ENCODE peak calls at places on chromosome 17, in four cellular contexts. One of them, this sample, is unnamed.

GRCh38 chr17:37067555-37068111 is 118.9 kb downstream of the AATF start:
- DNase-seq in trophoblast cell: peak; percentile 83
- DNase-seq in HEK293T: no peak
- DNase-seq in M059J: peak; percentile 89
- DNase-seq in this sample: peak; percentile 13

GRCh38 chr17:6492892-6493674 is 48.8 kb downstream of the PIMREG start:
- DNase-seq in M059J: no peak
- DNase-seq in HEK293T: no peak
- DNase-seq in trophoblast cell: no peak
- DNase-seq in this sample: no peak

GRCh38 chr17:64200080-64201042 is 62.7 kb downstream of the TEX2 start:
- DNase-seq in trophoblast cell: peak; percentile 25
- DNase-seq in HEK293T: no peak
- DNase-seq in M059J: peak; percentile 9
- DNase-seq in this sample: no peak

GRCh38 chr17:70552230-70552981 is 383.1 kb downstream of the KCNJ2 start:
- DNase-seq in M059J: peak; percentile 44
- DNase-seq in HEK293T: peak; percentile 40
- DNase-seq in trophoblast cell: peak; percentile 72
- DNase-seq in this sample: peak; percentile 51

GRCh38 chr17:51056813-51057510 is 63.7 kb downstream of the SPAG9 start:
- DNase-seq in trophoblast cell: peak; percentile 50
- DNase-seq in M059J: peak; percentile 83
- DNase-seq in HEK293T: peak; percentile 34
- DNase-seq in this sample: peak; percentile 60

GRCh38 chr17:885971-886571 is 93.5 kb downstream of the NXN start:
- DNase-seq in M059J: no peak
- DNase-seq in HEK293T: no peak
- DNase-seq in trophoblast cell: no peak
- DNase-seq in this sample: no peak

GRCh38 chr17:75181608-75182318 is 996 bp downstream of the SUMO2 start:
- DNase-seq in HEK293T: no peak
- DNase-seq in trophoblast cell: no peak
- DNase-seq in M059J: peak; percentile 42
- DNase-seq in this sample: peak; percentile 53

GRCh38 chr17:19004601-19005441 is at the start of gene FAM83G:
- DNase-seq in HEK293T: peak; percentile 53
- DNase-seq in M059J: peak; percentile 84
- DNase-seq in trophoblast cell: peak; percentile 82
- DNase-seq in this sample: peak; percentile 79

GRCh38 chr17:41773190-41773588 is 13.3 kb downstream of the JUP start:
- DNase-seq in trophoblast cell: peak; percentile 81
- DNase-seq in M059J: peak; percentile 90
- DNase-seq in HEK293T: peak; percentile 47
- DNase-seq in this sample: no peak

GRCh38 chr17:69485126-69485724 is 70.7 kb downstream of the MAP2K6 start:
- DNase-seq in M059J: no peak
- DNase-seq in trophoblast cell: no peak
- DNase-seq in HEK293T: no peak
- DNase-seq in this sample: no peak

GRCh38 chr17:40317345-40317873 is 8.4 kb downstream of the RARA start:
- DNase-seq in trophoblast cell: peak; percentile 34
- DNase-seq in M059J: no peak
- DNase-seq in HEK293T: peak; percentile 23
- DNase-seq in this sample: peak; percentile 64

GRCh38 chr17:76682306-76682705 is 28.5 kb downstream of the MXRA7 start:
- DNase-seq in M059J: no peak
- DNase-seq in HEK293T: no peak
- DNase-seq in trophoblast cell: no peak
- DNase-seq in this sample: no peak

GRCh38 chr17:4008496-4009163 is 44.4 kb upstream of the ATP2A3 start:
- DNase-seq in HEK293T: no peak
- DNase-seq in M059J: no peak
- DNase-seq in trophoblast cell: no peak
- DNase-seq in this sample: no peak

GRCh38 chr17:12859520-12859919 is 70.2 kb downstream of the ARHGAP44 start:
- DNase-seq in M059J: peak; percentile 64
- DNase-seq in HEK293T: no peak
- DNase-seq in trophoblast cell: no peak
- DNase-seq in this sample: no peak

GRCh38 chr17:64399071-64399766 is 8.6 kb upstream of the PECAM1 start:
- DNase-seq in M059J: peak; percentile 72
- DNase-seq in HEK293T: no peak
- DNase-seq in trophoblast cell: peak; percentile 62
- DNase-seq in this sample: no peak

GRCh38 chr17:43814026-43814425 is 18.9 kb downstream of the MPP3 start:
- DNase-seq in HEK293T: no peak
- DNase-seq in M059J: no peak
- DNase-seq in trophoblast cell: no peak
- DNase-seq in this sample: no peak

GRCh38 chr17:77817953-77818352 is 140.6 kb upstream of the TNRC6C start:
- DNase-seq in M059J: peak; percentile 48
- DNase-seq in trophoblast cell: no peak
- DNase-seq in HEK293T: no peak
- DNase-seq in this sample: no peak

GRCh38 chr17:44988256-44988942 is 20.3 kb upstream of the C1QL1 start:
- DNase-seq in HEK293T: no peak
- DNase-seq in trophoblast cell: no peak
- DNase-seq in M059J: no peak
- DNase-seq in this sample: no peak

GRCh38 chr17:8120520-8121443 is 2.5 kb upstream of the ALOXE3 start:
- DNase-seq in M059J: peak; percentile 82
- DNase-seq in trophoblast cell: peak; percentile 90
- DNase-seq in HEK293T: peak; percentile 66
- DNase-seq in this sample: peak; percentile 90

GRCh38 chr17:3890082-3890892 is 2.6 kb downstream of the CAMKK1 start:
- DNase-seq in trophoblast cell: peak; percentile 7
- DNase-seq in M059J: peak; percentile 89
- DNase-seq in HEK293T: no peak
- DNase-seq in this sample: no peak

GRCh38 chr17:79892457-79893236 is 53.4 kb upstream of the CBX4 start:
- DNase-seq in HEK293T: no peak
- DNase-seq in M059J: no peak
- DNase-seq in trophoblast cell: no peak
- DNase-seq in this sample: peak; percentile 97

GRCh38 chr17:1082579-1082978 is 85.7 kb downstream of the TIMM22 start:
- DNase-seq in M059J: peak; percentile 90
- DNase-seq in trophoblast cell: no peak
- DNase-seq in HEK293T: no peak
- DNase-seq in this sample: no peak

GRCh38 chr17:62809656-62810055 is 1.5 kb upstream of the MARCHF10 start:
- DNase-seq in M059J: no peak
- DNase-seq in trophoblast cell: peak; percentile 41
- DNase-seq in HEK293T: no peak
- DNase-seq in this sample: no peak

GRCh38 chr17:77704048-77704815 is 254.3 kb upstream of the TNRC6C start:
- DNase-seq in M059J: no peak
- DNase-seq in HEK293T: no peak
- DNase-seq in trophoblast cell: no peak
- DNase-seq in this sample: no peak

GRCh38 chr17:66939461-66940114 is 24.9 kb upstream of the CACNG4 start:
- DNase-seq in HEK293T: no peak
- DNase-seq in M059J: peak; percentile 54
- DNase-seq in trophoblast cell: no peak
- DNase-seq in this sample: no peak

GRCh38 chr17:11935734-11936406 is 61.4 kb downstream of the ZNF18 start:
- DNase-seq in HEK293T: peak; percentile 58
- DNase-seq in trophoblast cell: peak; percentile 64
- DNase-seq in M059J: peak; percentile 54
- DNase-seq in this sample: peak; percentile 43

GRCh38 chr17:80992077-80992947 is 671 bp downstream of the CHMP6 start:
- DNase-seq in HEK293T: no peak
- DNase-seq in trophoblast cell: peak; percentile 15
- DNase-seq in M059J: no peak
- DNase-seq in this sample: no peak

GRCh38 chr17:76405967-76406647 is 21.7 kb downstream of the SPHK1 start:
- DNase-seq in M059J: no peak
- DNase-seq in HEK293T: no peak
- DNase-seq in trophoblast cell: no peak
- DNase-seq in this sample: peak; percentile 84

GRCh38 chr17:80423536-80424225 is 8.7 kb downstream of the ENDOV start:
- DNase-seq in trophoblast cell: no peak
- DNase-seq in M059J: no peak
- DNase-seq in HEK293T: no peak
- DNase-seq in this sample: no peak

GRCh38 chr17:63477471-63478440 is 895 bp downstream of the ACE start:
- DNase-seq in M059J: no peak
- DNase-seq in HEK293T: no peak
- DNase-seq in trophoblast cell: peak; percentile 7
- DNase-seq in this sample: peak; percentile 23

GRCh38 chr17:49249292-49249794 is 18.8 kb upstream of the PHOSPHO1 start:
- DNase-seq in HEK293T: no peak
- DNase-seq in trophoblast cell: peak; percentile 47
- DNase-seq in M059J: peak; percentile 49
- DNase-seq in this sample: peak; percentile 22

GRCh38 chr17:67238976-67239375 is 6.0 kb downstream of the HELZ start:
- DNase-seq in HEK293T: no peak
- DNase-seq in M059J: no peak
- DNase-seq in trophoblast cell: peak; percentile 26
- DNase-seq in this sample: no peak

GRCh38 chr17:75565618-75566017 is 22.0 kb upstream of the MYO15B start:
- DNase-seq in trophoblast cell: no peak
- DNase-seq in M059J: no peak
- DNase-seq in HEK293T: no peak
- DNase-seq in this sample: no peak

GRCh38 chr17:36546418-36547093 is 1.8 kb downstream of the GGNBP2 start:
- DNase-seq in trophoblast cell: no peak
- DNase-seq in M059J: no peak
- DNase-seq in HEK293T: no peak
- DNase-seq in this sample: no peak

GRCh38 chr17:44115585-44116415 is 7.6 kb downstream of the HDAC5 start:
- DNase-seq in trophoblast cell: peak; percentile 44
- DNase-seq in M059J: peak; percentile 23
- DNase-seq in HEK293T: peak; percentile 59
- DNase-seq in this sample: peak; percentile 31

GRCh38 chr17:29149431-29150064 is 30.6 kb downstream of the MYO18A start:
- DNase-seq in M059J: no peak
- DNase-seq in trophoblast cell: no peak
- DNase-seq in HEK293T: no peak
- DNase-seq in this sample: no peak

GRCh38 chr17:67689534-67690177 is 28.1 kb upstream of the NOL11 start:
- DNase-seq in M059J: peak; percentile 48
- DNase-seq in HEK293T: peak; percentile 72
- DNase-seq in trophoblast cell: peak; percentile 90
- DNase-seq in this sample: peak; percentile 80

GRCh38 chr17:61584866-61585265 is 6.2 kb downstream of the NACA2 start:
- DNase-seq in M059J: no peak
- DNase-seq in HEK293T: no peak
- DNase-seq in trophoblast cell: no peak
- DNase-seq in this sample: no peak

GRCh38 chr17:74604200-74604599 is 12.1 kb upstream of the CD300LD start:
- DNase-seq in HEK293T: no peak
- DNase-seq in M059J: no peak
- DNase-seq in trophoblast cell: no peak
- DNase-seq in this sample: no peak

GRCh38 chr17:67655478-67656148 is 62.1 kb upstream of the NOL11 start:
- DNase-seq in M059J: no peak
- DNase-seq in trophoblast cell: no peak
- DNase-seq in HEK293T: no peak
- DNase-seq in this sample: no peak

This sample was measured in RPMI8226.